ENCODE peak calls at places on chromosomes 5 and 9, in seven cellular contexts. C, J, X, G, N, P and W are unnamed samples. For H3K9me3, the result is how much of the 10 kb centered on the place peaks cover.

GRCh38 chr5:6900828-6901227 is 187.6 kb downstream of the TENT4A start:
- DNase-seq in J (no peak), C (no peak), N (no peak), G (peak), X (no peak), P (no peak), W (no peak)

GRCh38 chr9:15211994-15212501 is 95.0 kb downstream of the TTC39B start:
- DNase-seq in G (no peak), C (no peak), J (no peak), X (no peak), P (peak), N (peak), W (no peak)

GRCh38 chr5:39121315-39121714 is 47.1 kb upstream of the RICTOR start:
- DNase-seq in G (no peak), P (no peak), N (peak), J (no peak), X (no peak), C (no peak), W (no peak)

GRCh38 chr5:144538845-144539244 is 368.2 kb downstream of the KCTD16 start:
- DNase-seq in N (no peak), J (no peak), C (no peak), P (no peak), G (no peak), X (no peak), W (no peak)

GRCh38 chr9:3783156-3783555 is 257.4 kb upstream of the RFX3 start:
- DNase-seq in X (no peak), C (no peak), J (no peak), G (no peak), P (no peak), N (no peak), W (no peak)

GRCh38 chr9:16426716-16427115 is 443.8 kb downstream of the BNC2 start:
- DNase-seq in J (no peak), P (no peak), C (no peak), N (peak), G (no peak), X (no peak), W (no peak)

GRCh38 chr5:61673007-61673735 is 341.1 kb downstream of the ZSWIM6 start:
- DNase-seq in J (no peak), X (no peak), P (peak), G (peak), C (peak), N (peak), W (no peak)

GRCh38 chr5:135269828-135270545 is 129.0 kb downstream of the MACROH2A1 start:
- DNase-seq in J (no peak), P (peak), N (peak), C (no peak), X (no peak), G (no peak), W (peak)

GRCh38 chr5:153678617-153679329 is 188.3 kb downstream of the GRIA1 start:
- DNase-seq in J (peak), X (peak), G (no peak), P (no peak), C (no peak), N (no peak), W (no peak)

GRCh38 chr5:68924490-68925145 is 169.2 kb upstream of the SLC30A5 start:
- DNase-seq in X (no peak), G (no peak), J (no peak), P (peak), N (peak), C (peak), W (no peak)

GRCh38 chr5:12095808-12096281 is 191.6 kb upstream of the CTNND2 start:
- DNase-seq in N (no peak), X (no peak), J (no peak), P (no peak), G (no peak), C (no peak), W (no peak)

GRCh38 chr5:141560141-141560540 is 58.7 kb downstream of the DIAPH1 start:
- DNase-seq in N (no peak), P (peak), C (no peak), G (no peak), X (no peak), J (no peak), W (no peak)

GRCh38 chr5:180080670-180081280 is 9.2 kb upstream of the RNF130 start:
- DNase-seq in X (no peak), N (no peak), P (no peak), G (no peak), C (no peak), J (no peak), W (no peak)

GRCh38 chr9:95815153-95815552 is 60.3 kb upstream of the ERCC6L2 start:
- DNase-seq in X (no peak), N (peak), P (peak), J (no peak), G (peak), C (no peak), W (no peak)

GRCh38 chr5:112419050-112419595 is at the start of gene EPB41L4A:
- DNase-seq in C (no peak), G (peak), X (peak), P (peak), N (no peak), J (peak), W (peak)

GRCh38 chr9:18542837-18543405 is 69.0 kb downstream of the ADAMTSL1 start:
- DNase-seq in J (no peak), P (peak), G (no peak), X (no peak), C (no peak), N (peak), W (no peak)

GRCh38 chr9:124869466-124869985 is 7.6 kb downstream of the ARPC5L start:
- DNase-seq in P (no peak), N (no peak), J (no peak), G (no peak), X (no peak), C (no peak), W (no peak)

GRCh38 chr9:764105-764524 is 77.4 kb upstream of the DMRT1 start:
- DNase-seq in P (peak), X (peak), C (no peak), J (peak), N (peak), G (peak), W (peak)

GRCh38 chr9:83154087-83154736 is 91.3 kb upstream of the RASEF start:
- DNase-seq in C (peak), G (no peak), P (peak), J (no peak), N (peak), X (no peak), W (no peak)

GRCh38 chr5:37840036-37840909 is at the start of gene GDNF:
- DNase-seq in X (no peak), P (peak), J (peak), N (peak), G (peak), C (no peak), W (no peak)

GRCh38 chr9:7144265-7145046 is 386.7 kb downstream of the KDM4C start:
- DNase-seq in J (no peak), X (no peak), C (no peak), P (no peak), N (no peak), G (no peak), W (no peak)

GRCh38 chr5:36948041-36948440 is 71.5 kb downstream of the NIPBL start:
- DNase-seq in X (no peak), G (no peak), C (no peak), N (peak), P (peak), J (no peak), W (no peak)

GRCh38 chr5:86232246-86232645 is 385.5 kb upstream of the COX7C start:
- DNase-seq in J (no peak), X (no peak), G (no peak), P (no peak), N (no peak), C (no peak), W (no peak)

GRCh38 chr9:86705474-86705873 is 241.8 kb downstream of the GAS1 start:
- DNase-seq in C (no peak), J (no peak), G (no peak), X (no peak), P (no peak), N (peak), W (no peak)

GRCh38 chr5:164868761-164869160 is 1363.3 kb downstream of the MAT2B start:
- DNase-seq in P (no peak), G (no peak), N (no peak), C (no peak), J (no peak), X (no peak), W (no peak)

GRCh38 chr9:21267806-21268657 is 28.2 kb upstream of the IFNA14 start:
- DNase-seq in X (no peak), J (no peak), N (no peak), G (no peak), C (no peak), P (no peak), W (no peak)

GRCh38 chr5:53109436-53110127 is at the start of gene MOCS2:
- DNase-seq in G (peak), J (peak), N (peak), P (peak), X (peak), C (peak), W (peak)

GRCh38 chr9:134366223-134367031 is 40.2 kb downstream of the RXRA start:
- DNase-seq in P (peak), N (peak), G (peak), J (peak), C (peak), X (peak), W (peak)

GRCh38 chr5:142008813-142009212 is 4.0 kb downstream of the GNPDA1 start:
- DNase-seq in C (no peak), P (no peak), X (no peak), N (no peak), J (no peak), G (no peak), W (no peak)

GRCh38 chr9:114775981-114776380 is 29.9 kb downstream of the TNFSF15 start:
- DNase-seq in N (no peak), X (no peak), P (no peak), C (no peak), J (no peak), G (no peak), W (no peak)

GRCh38 chr9:114776683-114777399 is 29.0 kb downstream of the TNFSF15 start:
- DNase-seq in P (no peak), G (no peak), N (no peak), J (no peak), C (no peak), X (no peak), W (no peak)

GRCh38 chr9:114775121-114775520 is 30.7 kb downstream of the TNFSF15 start:
- DNase-seq in C (no peak), X (no peak), G (no peak), P (no peak), N (no peak), J (no peak), W (no peak)

GRCh38 chr9:114771901-114772300 is 33.9 kb downstream of the TNFSF15 start:
- DNase-seq in C (no peak), J (no peak), P (no peak), G (no peak), X (no peak), N (no peak), W (no peak)

DNA sequence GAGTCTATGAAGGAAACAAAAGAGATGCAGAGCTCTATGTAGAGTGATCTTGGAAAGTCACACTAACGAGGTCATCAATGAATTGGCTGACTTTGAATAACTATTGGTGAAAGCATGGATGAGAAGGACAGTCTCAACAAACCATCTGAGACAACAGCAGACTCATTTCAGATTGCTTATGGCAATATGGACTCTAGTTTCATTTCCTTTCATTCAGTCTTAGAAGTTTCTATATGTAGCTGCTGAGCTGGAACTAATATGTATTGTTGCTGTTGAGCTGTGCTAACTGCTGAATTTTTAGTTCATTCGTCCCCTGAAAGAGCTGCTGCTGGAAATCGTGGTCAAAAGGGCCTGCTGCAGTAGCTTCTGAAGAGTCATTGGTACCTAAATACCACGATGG is 31.3 kb downstream of the TNFSF15 start:
- DNase-seq in G (no peak), X (no peak), N (no peak), C (no peak), P (no peak), J (no peak), W (no peak)
- H3K27ac ChIP-seq in G (no peak), X (no peak), N (no peak), C (no peak), P (no peak), J (no peak), W (no peak)

GRCh38 chr9:127225747-127226646 is 38.6 kb upstream of the GARNL3 start:
- DNase-seq in P (no peak), G (no peak), X (no peak), C (no peak), J (no peak), N (peak), W (peak)
- H3K4me3 ChIP-seq in P (peak), G (peak), X (no peak), C (peak), J (peak), N (peak), W (peak)

GRCh38 chr9:136625101-136626065 is 37.3 kb upstream of the EGFL7 start:
- DNase-seq in J (peak), C (no peak), P (peak), X (peak), N (peak), G (peak), W (peak)

GRCh38 chr9:136628287-136628686 is 34.4 kb upstream of the EGFL7 start:
- DNase-seq in C (no peak), G (no peak), P (no peak), X (no peak), J (no peak), N (no peak), W (no peak)

GRCh38 chr9:136627703-136628102 is 35.0 kb upstream of the EGFL7 start:
- DNase-seq in N (no peak), G (no peak), C (no peak), J (no peak), P (no peak), X (no peak), W (no peak)

GRCh38 chr9:136626066-136626725 is 36.5 kb upstream of the EGFL7 start:
- DNase-seq in X (no peak), N (no peak), C (no peak), J (no peak), G (no peak), P (no peak), W (no peak)

GRCh38 chr9:136626740-136627642 is 35.7 kb upstream of the EGFL7 start:
- DNase-seq in G (no peak), X (peak), N (no peak), C (no peak), J (no peak), P (no peak), W (no peak)
- H3K9me3 ChIP-seq in G (under half), X (under half), N (under half), C (under half), J (under half), P (under half), W (under half)

GRCh38 chr5:151742870-151743294 is 15.5 kb downstream of the ATOX1 start:
- DNase-seq in N (peak), G (peak), P (peak), J (peak), X (peak), C (no peak), W (no peak)

GRCh38 chr5:151740958-151741373 is 17.5 kb downstream of the ATOX1 start:
- DNase-seq in J (no peak), P (peak), N (peak), G (no peak), X (no peak), C (no peak), W (no peak)

GRCh38 chr5:151745071-151745705 is 13.2 kb downstream of the ATOX1 start:
- DNase-seq in J (peak), G (no peak), X (no peak), C (peak), P (peak), N (peak), W (peak)

GRCh38 chr5:151741678-151742423 is 16.6 kb downstream of the ATOX1 start:
- DNase-seq in C (peak), G (no peak), P (peak), N (peak), X (no peak), J (no peak), W (no peak)

GRCh38 chr5:151743535-151743934 is 14.9 kb downstream of the ATOX1 start:
- DNase-seq in J (no peak), C (no peak), P (no peak), N (peak), G (no peak), X (no peak), W (no peak)
- H3K27ac ChIP-seq in J (no peak), C (peak), P (no peak), N (no peak), G (peak), X (no peak), W (no peak)

DNA sequence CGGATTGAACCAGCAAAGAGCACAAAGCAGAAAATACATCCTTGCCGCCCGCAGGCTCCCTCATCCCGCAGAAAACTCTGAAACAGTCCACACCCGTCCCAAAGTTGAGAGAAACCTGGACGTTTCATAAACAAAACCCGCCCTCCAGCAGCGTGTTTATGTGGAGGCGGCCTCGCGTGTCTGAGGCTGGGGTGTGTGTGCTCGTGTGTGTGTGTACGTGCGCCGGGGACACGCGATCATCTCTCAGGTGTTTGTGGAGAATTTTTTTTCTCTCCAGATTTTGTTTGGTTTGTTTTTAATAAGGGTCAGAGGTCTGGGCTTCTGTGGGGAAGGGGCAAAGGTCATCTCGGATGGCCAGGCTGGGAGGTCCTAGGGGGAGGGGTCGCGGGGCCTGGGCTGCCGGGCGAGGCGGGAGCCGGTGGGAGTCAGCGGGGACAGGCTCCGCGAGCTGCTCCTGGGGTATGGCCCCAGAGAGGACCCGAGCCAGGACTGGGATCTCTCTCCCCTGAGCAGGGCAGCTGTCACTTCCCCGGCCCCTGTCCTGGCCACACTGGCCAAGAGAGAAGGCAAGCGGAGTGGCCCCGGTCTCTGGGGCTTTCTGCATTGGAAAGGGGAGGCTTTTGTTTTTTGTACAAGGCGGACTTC is 206.4 kb downstream of the C9orf50 start:
- DNase-seq in X (peak), P (peak), J (peak), G (peak), N (peak), C (no peak), W (no peak)
- H3K4me3 ChIP-seq in X (peak), P (peak), J (peak), G (peak), N (no peak), C (peak), W (peak)

GRCh38 chr9:5667391-5667790 is 38.5 kb downstream of the RIC1 start:
- DNase-seq in J (no peak), C (no peak), N (no peak), G (no peak), X (no peak), P (no peak), W (no peak)
- H3K9me3 ChIP-seq in J (under half), C (under half), N (under half), G (under half), X (under half), P (under half), W (under half)

DNA sequence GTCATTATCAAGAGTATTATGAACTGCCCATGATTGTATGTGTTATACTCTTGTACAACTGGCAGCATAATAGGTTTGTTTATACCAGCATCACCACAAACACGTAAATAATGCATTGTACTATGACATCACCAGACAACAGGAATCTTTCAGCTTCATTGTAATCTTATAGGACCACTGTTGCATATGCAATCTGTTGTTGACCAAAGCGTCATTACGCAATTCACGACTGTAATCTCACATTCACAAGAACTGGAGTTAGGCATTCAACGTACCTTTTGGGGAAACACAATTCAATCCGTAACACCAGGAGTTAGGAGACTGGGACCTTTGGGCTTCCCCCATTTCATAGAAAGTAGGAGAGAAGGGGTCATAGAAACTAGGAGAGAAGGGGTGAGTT is 20.4 kb upstream of the ARSI start:
- DNase-seq in P (peak), X (no peak), G (no peak), N (peak), J (no peak), C (peak), W (no peak)
- H3K27ac ChIP-seq in P (no peak), X (no peak), G (peak), N (no peak), J (no peak), C (peak), W (no peak)

GRCh38 chr5:177430972-177431316 is 4.5 kb downstream of the GRK6 start:
- DNase-seq in C (no peak), G (no peak), X (no peak), P (no peak), J (no peak), N (no peak), W (no peak)
- H3K4me3 ChIP-seq in C (no peak), G (no peak), X (no peak), P (no peak), J (no peak), N (no peak), W (no peak)

GRCh38 chr5:34543687-34544086 is 112.4 kb upstream of the RAI14 start:
- DNase-seq in P (no peak), N (no peak), J (no peak), G (no peak), X (no peak), C (no peak), W (no peak)
- H3K9me3 ChIP-seq in P (under half), N (under half), J (under half), G (under half), X (under half), C (half or more), W (under half)

GRCh38 chr5:172426086-172426485 is 28.2 kb downstream of the SH3PXD2B start:
- DNase-seq in J (no peak), P (peak), C (no peak), N (no peak), G (no peak), X (no peak), W (no peak)
- H3K27ac ChIP-seq in J (peak), P (no peak), C (no peak), N (peak), G (no peak), X (no peak), W (peak)